ENCODE peak calls at places on chromosome 17, in eight cellular contexts. One of them, this sample, is unnamed.
A peak's percentile ranks its signal among the peaks of the same experiment; 100 is the strongest.

GRCh38 chr17:10226930-10227695 is 28.7 kb upstream of the GAS7 start:
- DNase-seq in endothelial cell of umbilical vein: no peak
- DNase-seq in endodermal cell: peak; percentile 95
- DNase-seq in right atrium auricular region: no peak
- DNase-seq in A549: peak; percentile 55
- DNase-seq in IMR-90: peak; percentile 22
- DNase-seq in upper lobe of right lung: peak; percentile 73
- DNase-seq in thoracic aorta: no peak
- DNase-seq in this sample: peak; percentile 73

GRCh38 chr17:55688057-55688456 is 34.6 kb downstream of the TMEM100 start:
- DNase-seq in endothelial cell of umbilical vein: no peak
- DNase-seq in upper lobe of right lung: no peak
- DNase-seq in thoracic aorta: no peak
- DNase-seq in endodermal cell: no peak
- DNase-seq in A549: no peak
- DNase-seq in IMR-90: no peak
- DNase-seq in right atrium auricular region: no peak
- DNase-seq in this sample: no peak

GRCh38 chr17:43378766-43379165 is 20.0 kb upstream of the ARL4D start:
- DNase-seq in upper lobe of right lung: peak; percentile 48
- DNase-seq in IMR-90: no peak
- DNase-seq in endodermal cell: peak; percentile 36
- DNase-seq in endothelial cell of umbilical vein: no peak
- DNase-seq in A549: no peak
- DNase-seq in thoracic aorta: no peak
- DNase-seq in right atrium auricular region: no peak
- DNase-seq in this sample: no peak

GRCh38 chr17:83067718-83068261 is 11.6 kb upstream of the METRNL start:
- DNase-seq in endothelial cell of umbilical vein: no peak
- DNase-seq in right atrium auricular region: no peak
- DNase-seq in thoracic aorta: no peak
- DNase-seq in upper lobe of right lung: peak; percentile 44
- DNase-seq in A549: peak; percentile 54
- DNase-seq in endodermal cell: peak; percentile 67
- DNase-seq in IMR-90: peak; percentile 16
- DNase-seq in this sample: peak; percentile 96

GRCh38 chr17:19288453-19288852 is 51.3 kb downstream of the EPN2 start:
- DNase-seq in IMR-90: no peak
- DNase-seq in right atrium auricular region: no peak
- DNase-seq in A549: peak; percentile 19
- DNase-seq in endothelial cell of umbilical vein: no peak
- DNase-seq in endodermal cell: peak; percentile 89
- DNase-seq in thoracic aorta: no peak
- DNase-seq in upper lobe of right lung: no peak
- DNase-seq in this sample: peak; percentile 38

GRCh38 chr17:77746901-77747620 is 211.4 kb upstream of the TNRC6C start:
- DNase-seq in endodermal cell: peak; percentile 46
- DNase-seq in endothelial cell of umbilical vein: no peak
- DNase-seq in thoracic aorta: no peak
- DNase-seq in A549: no peak
- DNase-seq in upper lobe of right lung: peak; percentile 21
- DNase-seq in IMR-90: no peak
- DNase-seq in right atrium auricular region: no peak
- DNase-seq in this sample: no peak

GRCh38 chr17:14616508-14616907 is 315.6 kb downstream of the HS3ST3B1 start:
- DNase-seq in right atrium auricular region: no peak
- DNase-seq in thoracic aorta: no peak
- DNase-seq in IMR-90: no peak
- DNase-seq in A549: no peak
- DNase-seq in upper lobe of right lung: no peak
- DNase-seq in endodermal cell: no peak
- DNase-seq in endothelial cell of umbilical vein: no peak
- DNase-seq in this sample: peak; percentile 62

GRCh38 chr17:29914819-29915537 is 15.1 kb downstream of the SSH2 start:
- DNase-seq in IMR-90: no peak
- DNase-seq in endodermal cell: no peak
- DNase-seq in right atrium auricular region: no peak
- DNase-seq in upper lobe of right lung: no peak
- DNase-seq in endothelial cell of umbilical vein: no peak
- DNase-seq in A549: no peak
- DNase-seq in thoracic aorta: no peak
- DNase-seq in this sample: no peak

GRCh38 chr17:38355256-38355655 is 3.6 kb downstream of the SOCS7 start:
- DNase-seq in upper lobe of right lung: no peak
- DNase-seq in A549: no peak
- DNase-seq in endothelial cell of umbilical vein: no peak
- DNase-seq in right atrium auricular region: no peak
- DNase-seq in endodermal cell: no peak
- DNase-seq in IMR-90: no peak
- DNase-seq in thoracic aorta: no peak
- DNase-seq in this sample: no peak

GRCh38 chr17:40602445-40603443 is 37.5 kb upstream of the CCR7 start:
- DNase-seq in upper lobe of right lung: no peak
- DNase-seq in endodermal cell: peak; percentile 37
- DNase-seq in IMR-90: no peak
- DNase-seq in A549: no peak
- DNase-seq in right atrium auricular region: no peak
- DNase-seq in thoracic aorta: no peak
- DNase-seq in endothelial cell of umbilical vein: no peak
- DNase-seq in this sample: no peak

GRCh38 chr17:63170795-63171194 is 204.8 kb downstream of the TANC2 start:
- DNase-seq in endodermal cell: no peak
- DNase-seq in right atrium auricular region: no peak
- DNase-seq in upper lobe of right lung: no peak
- DNase-seq in thoracic aorta: no peak
- DNase-seq in IMR-90: no peak
- DNase-seq in endothelial cell of umbilical vein: no peak
- DNase-seq in A549: no peak
- DNase-seq in this sample: no peak
- H3K4me1 ChIP-seq in endodermal cell: no peaks in the 10 kb centered on the region
- H3K4me1 ChIP-seq in right atrium auricular region: no peaks in the 10 kb centered on the region
- H3K4me1 ChIP-seq in upper lobe of right lung: peaks cover 4% of the 10 kb centered on the region
- H3K4me1 ChIP-seq in thoracic aorta: no peaks in the 10 kb centered on the region
- H3K4me1 ChIP-seq in IMR-90: peaks cover 4% of the 10 kb centered on the region
- H3K4me1 ChIP-seq in endothelial cell of umbilical vein: peaks cover 7% of the 10 kb centered on the region
- H3K4me1 ChIP-seq in A549: peaks cover 16% of the 10 kb centered on the region
- H3K4me1 ChIP-seq in this sample: peaks cover 15% of the 10 kb centered on the region

GRCh38 chr17:68401288-68401687 is 56.0 kb downstream of the WIPI1 start:
- DNase-seq in right atrium auricular region: no peak
- DNase-seq in thoracic aorta: no peak
- DNase-seq in upper lobe of right lung: no peak
- DNase-seq in endothelial cell of umbilical vein: no peak
- DNase-seq in IMR-90: no peak
- DNase-seq in endodermal cell: peak; percentile 42
- DNase-seq in A549: no peak
- DNase-seq in this sample: no peak

GRCh38 chr17:68400404-68400735 is 56.9 kb downstream of the WIPI1 start:
- DNase-seq in endodermal cell: peak; percentile 31
- DNase-seq in IMR-90: no peak
- DNase-seq in thoracic aorta: no peak
- DNase-seq in right atrium auricular region: no peak
- DNase-seq in upper lobe of right lung: no peak
- DNase-seq in endothelial cell of umbilical vein: no peak
- DNase-seq in A549: no peak
- DNase-seq in this sample: no peak

GRCh38 chr17:68399638-68400403 is 57.5 kb downstream of the WIPI1 start:
- DNase-seq in endodermal cell: peak; percentile 52
- DNase-seq in IMR-90: peak; percentile 57
- DNase-seq in thoracic aorta: no peak
- DNase-seq in right atrium auricular region: no peak
- DNase-seq in upper lobe of right lung: no peak
- DNase-seq in endothelial cell of umbilical vein: peak; percentile 42
- DNase-seq in A549: no peak
- DNase-seq in this sample: no peak

GRCh38 chr17:68396795-68397536 is 60.3 kb downstream of the WIPI1 start:
- DNase-seq in A549: no peak
- DNase-seq in thoracic aorta: no peak
- DNase-seq in right atrium auricular region: no peak
- DNase-seq in endodermal cell: peak; percentile 38
- DNase-seq in upper lobe of right lung: no peak
- DNase-seq in IMR-90: no peak
- DNase-seq in endothelial cell of umbilical vein: no peak
- DNase-seq in this sample: no peak

DNA sequence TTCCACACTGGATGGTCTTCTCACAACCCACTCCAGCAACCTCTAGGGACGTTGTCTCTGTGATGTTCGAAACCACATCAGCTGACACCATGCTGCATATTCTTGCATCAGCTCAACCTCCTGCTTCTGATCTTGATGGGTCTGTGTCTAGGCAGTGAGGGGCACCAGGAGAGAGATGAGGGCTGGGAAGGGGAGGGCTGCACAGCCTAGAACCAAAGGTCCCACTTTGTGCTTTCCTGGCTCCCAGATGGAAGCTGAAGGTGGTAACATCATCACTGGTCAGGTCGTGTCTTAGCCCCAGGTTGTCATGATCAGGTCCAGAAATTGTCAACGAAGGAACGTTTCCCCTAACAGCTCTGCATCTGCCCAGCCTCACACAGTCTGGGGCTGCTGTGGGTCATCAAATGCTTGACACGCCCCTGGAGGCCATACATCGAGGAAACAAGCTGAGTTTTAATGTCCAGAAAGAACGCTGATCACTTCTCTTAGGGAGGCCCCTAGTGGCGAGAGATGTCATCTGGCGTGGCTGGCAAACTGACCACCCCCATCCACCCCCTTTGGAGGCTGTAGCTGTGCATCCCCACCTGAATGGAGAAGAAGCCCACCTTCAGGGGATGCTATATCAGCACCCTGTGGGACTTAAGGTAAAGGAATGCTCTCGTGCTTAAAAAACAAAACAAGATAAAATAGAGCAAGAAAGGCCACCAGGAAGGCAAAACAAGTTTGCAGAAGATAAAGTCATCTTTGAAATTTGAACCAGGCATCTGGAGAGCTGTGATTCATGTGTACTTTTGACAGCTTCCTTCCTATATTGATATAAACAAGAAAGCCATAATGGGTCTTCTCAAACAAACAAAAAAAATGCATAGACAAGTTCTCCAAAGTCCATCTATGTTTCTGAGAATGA is 58.3 kb downstream of the WIPI1 start:
- DNase-seq in endothelial cell of umbilical vein: peak; percentile 76
- DNase-seq in right atrium auricular region: no peak
- DNase-seq in IMR-90: peak; percentile 81
- DNase-seq in A549: peak; percentile 82
- DNase-seq in endodermal cell: peak; percentile 91
- DNase-seq in upper lobe of right lung: peak; percentile 72
- DNase-seq in thoracic aorta: no peak
- DNase-seq in this sample: peak; percentile 80
- TF ChIP-seq CTCF in endothelial cell of umbilical vein: peak; percentile 91
- TF ChIP-seq CTCF in right atrium auricular region: peak; percentile 71
- TF ChIP-seq CTCF in IMR-90: peak; percentile 90
- TF ChIP-seq CTCF in A549: peak; percentile 95
- TF ChIP-seq CTCF in endodermal cell: peak; percentile 91
- TF ChIP-seq CTCF in upper lobe of right lung: peak; percentile 76
- TF ChIP-seq CTCF in thoracic aorta: peak; percentile 67
- TF ChIP-seq CTCF in this sample: peak; percentile 92

GRCh38 chr17:66967867-66968543 is 3.5 kb downstream of the CACNG4 start:
- DNase-seq in right atrium auricular region: no peak
- DNase-seq in IMR-90: no peak
- DNase-seq in A549: no peak
- DNase-seq in endothelial cell of umbilical vein: no peak
- DNase-seq in upper lobe of right lung: no peak
- DNase-seq in endodermal cell: no peak
- DNase-seq in thoracic aorta: no peak
- DNase-seq in this sample: peak; percentile 42

GRCh38 chr17:66964930-66965800 is 658 bp downstream of the CACNG4 start:
- DNase-seq in endodermal cell: peak; percentile 93
- DNase-seq in thoracic aorta: no peak
- DNase-seq in A549: peak; percentile 47
- DNase-seq in right atrium auricular region: no peak
- DNase-seq in endothelial cell of umbilical vein: no peak
- DNase-seq in IMR-90: no peak
- DNase-seq in upper lobe of right lung: no peak
- DNase-seq in this sample: peak; percentile 90

GRCh38 chr17:66964083-66964771 is at the start of gene CACNG4:
- DNase-seq in IMR-90: no peak
- DNase-seq in endothelial cell of umbilical vein: no peak
- DNase-seq in endodermal cell: peak; percentile 84
- DNase-seq in A549: no peak
- DNase-seq in right atrium auricular region: no peak
- DNase-seq in thoracic aorta: no peak
- DNase-seq in upper lobe of right lung: no peak
- DNase-seq in this sample: peak; percentile 86

GRCh38 chr17:66966529-66967418 is 2.3 kb downstream of the CACNG4 start:
- DNase-seq in right atrium auricular region: no peak
- DNase-seq in endothelial cell of umbilical vein: no peak
- DNase-seq in IMR-90: no peak
- DNase-seq in A549: no peak
- DNase-seq in endodermal cell: no peak
- DNase-seq in upper lobe of right lung: no peak
- DNase-seq in thoracic aorta: no peak
- DNase-seq in this sample: peak; percentile 83

DNA sequence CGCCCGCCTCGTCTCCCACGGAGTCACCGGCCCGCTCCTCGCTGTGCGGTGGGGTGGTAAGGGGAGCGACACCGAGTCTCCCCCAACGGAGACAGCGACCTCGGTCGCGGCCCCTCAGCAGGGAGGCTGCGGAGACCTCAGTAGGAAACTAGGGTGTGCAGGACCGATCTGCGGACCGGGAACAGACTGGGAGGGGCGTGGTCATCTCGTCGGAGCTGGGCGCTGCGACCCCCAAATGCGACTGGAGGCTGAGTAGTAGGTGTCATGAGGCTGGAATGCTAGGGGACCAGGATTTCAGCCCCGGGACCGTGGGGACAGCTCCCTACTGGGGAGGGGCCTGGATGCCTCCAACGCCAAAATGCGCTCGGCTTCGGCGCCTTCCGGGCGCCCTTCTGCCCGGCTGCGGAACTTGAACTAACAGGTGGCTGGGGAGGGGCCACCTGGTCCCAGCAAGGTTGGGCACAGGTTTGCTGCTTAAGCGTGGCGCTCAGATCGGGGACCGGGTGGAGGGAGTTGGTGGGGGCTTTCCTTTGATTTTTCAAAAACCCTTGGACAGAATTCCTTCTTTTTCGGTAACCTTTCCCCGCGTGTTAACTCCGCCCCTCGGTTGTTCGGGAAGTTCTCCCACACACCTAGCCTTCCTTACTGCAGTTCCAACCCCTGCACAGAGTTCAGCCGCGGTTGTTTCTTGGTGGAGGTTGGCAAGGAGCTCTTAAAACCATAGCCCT is 1.5 kb downstream of the CACNG4 start:
- DNase-seq in IMR-90: no peak
- DNase-seq in endothelial cell of umbilical vein: no peak
- DNase-seq in upper lobe of right lung: no peak
- DNase-seq in right atrium auricular region: no peak
- DNase-seq in thoracic aorta: no peak
- DNase-seq in endodermal cell: peak; percentile 85
- DNase-seq in A549: no peak
- DNase-seq in this sample: peak; percentile 78
- H3K4me1 ChIP-seq in IMR-90: peaks cover 3% of the 10 kb centered on the region
- H3K4me1 ChIP-seq in endothelial cell of umbilical vein: no peaks in the 10 kb centered on the region
- H3K4me1 ChIP-seq in upper lobe of right lung: peaks cover 6% of the 10 kb centered on the region
- H3K4me1 ChIP-seq in right atrium auricular region: no peaks in the 10 kb centered on the region
- H3K4me1 ChIP-seq in thoracic aorta: peaks cover 8% of the 10 kb centered on the region
- H3K4me1 ChIP-seq in endodermal cell: no peaks in the 10 kb centered on the region
- H3K4me1 ChIP-seq in A549: peaks cover 13% of the 10 kb centered on the region
- H3K4me1 ChIP-seq in this sample: no peaks in the 10 kb centered on the region

GRCh38 chr17:1972429-1973160 is 52.5 kb downstream of the RTN4RL1 start:
- DNase-seq in A549: no peak
- DNase-seq in thoracic aorta: no peak
- DNase-seq in endodermal cell: no peak
- DNase-seq in right atrium auricular region: no peak
- DNase-seq in upper lobe of right lung: peak; percentile 77
- DNase-seq in IMR-90: peak; percentile 12
- DNase-seq in endothelial cell of umbilical vein: peak; percentile 13
- DNase-seq in this sample: peak; percentile 92
- TF ChIP-seq CTCF in A549: no peak
- TF ChIP-seq CTCF in thoracic aorta: no peak
- TF ChIP-seq CTCF in endodermal cell: no peak
- TF ChIP-seq CTCF in right atrium auricular region: no peak
- TF ChIP-seq CTCF in upper lobe of right lung: peak; percentile 9
- TF ChIP-seq CTCF in IMR-90: no peak
- TF ChIP-seq CTCF in endothelial cell of umbilical vein: no peak
- TF ChIP-seq CTCF in this sample: no peak

This sample was measured in osteoblast.